ENCODE peak calls at places on chromosome 18, in four cellular contexts. S, K, G and H are unnamed samples.

GRCh38 chr18:61710082-61710620 is 182.7 kb downstream of the RNF152 start:
- DNase-seq in K (no peak), G (no peak), S (no peak), H (no peak)

GRCh38 chr18:8946046-8946838 is 156.3 kb upstream of the NDUFV2 start:
- DNase-seq in K (no peak), S (no peak), G (no peak), H (no peak)

GRCh38 chr18:53131001-53131400 is 791.0 kb downstream of the DCC start:
- DNase-seq in S (no peak), K (no peak), G (no peak), H (no peak)

GRCh38 chr18:35730738-35731370 is 149.3 kb downstream of the GALNT1 start:
- DNase-seq in S (no peak), K (no peak), G (peak), H (no peak)

GRCh38 chr18:75060185-75060584 is 148.8 kb downstream of the PTGR3 start:
- DNase-seq in S (no peak), G (no peak), K (no peak), H (no peak)

GRCh38 chr18:48201337-48201705 is 207.9 kb downstream of the ZBTB7C start:
- DNase-seq in K (no peak), G (no peak), S (no peak), H (no peak)

GRCh38 chr18:79921984-79922965 is 29.2 kb downstream of the SLC66A2 start:
- DNase-seq in S (no peak), K (no peak), G (no peak), H (no peak)

GRCh38 chr18:3304832-3305231 is 42.9 kb downstream of the MYL12B start:
- DNase-seq in K (no peak), S (no peak), G (no peak), H (no peak)

GRCh38 chr18:22186484-22186971 is 17.1 kb downstream of the GATA6 start:
- DNase-seq in K (no peak), G (no peak), S (no peak), H (no peak)

GRCh38 chr18:36365836-36366775 is 68.6 kb downstream of the FHOD3 start:
- DNase-seq in G (no peak), S (no peak), K (no peak), H (no peak)

GRCh38 chr18:55997156-55997561 is 409.2 kb upstream of the TCF4 start:
- DNase-seq in S (no peak), G (no peak), K (no peak), H (no peak)

GRCh38 chr18:50507120-50507590 is 52.7 kb upstream of the MAPK4 start:
- DNase-seq in K (peak), G (peak), S (peak), H (peak)

GRCh38 chr18:53028565-53028964 is 688.6 kb downstream of the DCC start:
- DNase-seq in K (no peak), G (no peak), S (no peak), H (no peak)

GRCh38 chr18:64330976-64331375 is 182.1 kb upstream of the LINC00305 start:
- DNase-seq in S (no peak), K (no peak), G (peak), H (no peak)

GRCh38 chr18:21740724-21741510 is at the start of gene MIB1:
- DNase-seq in S (peak), K (peak), G (peak), H (peak)

GRCh38 chr18:48024891-48025660 is 94.6 kb upstream of the SMAD2 start:
- DNase-seq in S (no peak), K (peak), G (no peak), H (no peak)

GRCh38 chr18:13611616-13612110 is 114.7 kb downstream of the FAM210A start:
- DNase-seq in S (peak), G (peak), K (no peak), H (no peak)

GRCh38 chr18:57655740-57656139 is 34.1 kb upstream of the NARS1 start:
- DNase-seq in S (no peak), K (no peak), G (no peak), H (no peak)

GRCh38 chr18:8450013-8450412 is 159.2 kb upstream of the RAB12 start:
- DNase-seq in S (no peak), K (peak), G (peak), H (no peak)

GRCh38 chr18:48728204-48728833 is 189.5 kb downstream of the CTIF start:
- DNase-seq in G (no peak), K (no peak), S (no peak), H (no peak)

GRCh38 chr18:12092398-12093229 is 1.0 kb upstream of the ANKRD62 start:
- DNase-seq in G (peak), S (peak), K (peak), H (no peak)

GRCh38 chr18:72673242-72673641 is 129.1 kb upstream of the CBLN2 start:
- DNase-seq in S (no peak), G (no peak), K (no peak), H (no peak)

GRCh38 chr18:23619388-23619873 is 33.1 kb upstream of the NPC1 start:
- DNase-seq in K (peak), G (peak), S (peak), H (no peak)

GRCh38 chr18:31225668-31226067 is 63.0 kb upstream of the DSC1 start:
- DNase-seq in G (no peak), K (peak), S (peak), H (no peak)

GRCh38 chr18:37582306-37582705 is 16.7 kb upstream of the CELF4 start:
- DNase-seq in S (no peak), G (no peak), K (no peak), H (no peak)

GRCh38 chr18:67916142-67916541 is 399.6 kb upstream of the DSEL start:
- DNase-seq in G (no peak), S (no peak), K (no peak), H (no peak)

GRCh38 chr18:54086046-54086802 is 138.2 kb downstream of the MBD2 start:
- DNase-seq in S (no peak), K (no peak), G (no peak), H (no peak)

GRCh38 chr18:13308369-13308768 is 89.8 kb downstream of the LDLRAD4 start:
- DNase-seq in S (no peak), G (no peak), K (no peak), H (no peak)

GRCh38 chr18:41966943-41967342 is 11.9 kb downstream of the PIK3C3 start:
- DNase-seq in S (no peak), K (no peak), G (no peak), H (no peak)

GRCh38 chr18:79609021-79609461 is 70.6 kb upstream of the CTDP1 start:
- DNase-seq in S (peak), G (no peak), K (no peak), H (no peak)

GRCh38 chr18:57575542-57575941 is 11.0 kb downstream of the FECH start:
- DNase-seq in S (no peak), G (no peak), K (no peak), H (no peak)

GRCh38 chr18:24019641-24020331 is 5.2 kb downstream of the TTC39C start:
- DNase-seq in G (no peak), S (no peak), K (no peak), H (no peak)

GRCh38 chr18:57060814-57061213 is 86.1 kb upstream of the BOD1L2 start:
- DNase-seq in S (no peak), G (no peak), K (no peak), H (no peak)

GRCh38 chr18:59659486-59660187 is 37.6 kb downstream of the CCBE1 start:
- DNase-seq in G (no peak), S (no peak), K (no peak), H (no peak)

GRCh38 chr18:13568443-13569392 is 157.6 kb downstream of the FAM210A start:
- DNase-seq in K (no peak), G (no peak), S (no peak), H (no peak)